ENCODE peak calls at places on chromosomes 1 and 21, in seven cellular contexts. M, E, V, T, F, R and N are unnamed samples.

GRCh38 chr1:158246650-158247049 is 7.6 kb upstream of the CD1A start:
- DNase-seq in M (no peak), E (no peak), V (no peak), T (no peak), F (no peak), R (no peak), N (no peak)

GRCh38 chr21:40717008-40717407 is 129.9 kb downstream of the DSCAM start:
- DNase-seq in M (no peak), E (peak; percentile 28), V (no peak), T (no peak), F (no peak), R (no peak), N (no peak)

GRCh38 chr21:45572783-45573451 is 30.7 kb upstream of the SLC19A1 start:
- DNase-seq in M (no peak), E (no peak), V (no peak), T (no peak), F (peak; percentile 56), R (peak; percentile 40), N (no peak)

GRCh38 chr1:90781429-90782020 is 64.4 kb upstream of the BARHL2 start:
- DNase-seq in M (no peak), E (no peak), V (no peak), T (no peak), F (no peak), R (no peak), N (no peak)

GRCh38 chr1:9316080-9316444 is 23.4 kb downstream of the SPSB1 start:
- DNase-seq in M (peak; percentile 31), E (no peak), V (no peak), T (no peak), F (no peak), R (no peak), N (no peak)

GRCh38 chr1:224113918-224114786 is at the start of gene FBXO28:
- DNase-seq in M (peak; percentile 96), E (peak; percentile 97), V (peak; percentile 95), T (peak; percentile 97), F (peak; percentile 99), R (peak; percentile 95), N (peak; percentile 97)

GRCh38 chr1:152983743-152984142 is at the start of gene SPRR1A:
- DNase-seq in M (no peak), E (no peak), V (no peak), T (no peak), F (no peak), R (no peak), N (no peak)

GRCh38 chr1:218217040-218217439 is 68.1 kb upstream of the RRP15 start:
- DNase-seq in M (no peak), E (no peak), V (no peak), T (no peak), F (no peak), R (no peak), N (no peak)

GRCh38 chr1:182629674-182630073 is 25.5 kb upstream of the RGS16 start:
- DNase-seq in M (no peak), E (no peak), V (no peak), T (no peak), F (no peak), R (no peak), N (no peak)

GRCh38 chr1:244583358-244583757 is 69.6 kb upstream of the DESI2 start:
- DNase-seq in M (no peak), E (no peak), V (no peak), T (no peak), F (no peak), R (no peak), N (no peak)

GRCh38 chr1:209241481-209241880 is 342.0 kb upstream of the CAMK1G start:
- DNase-seq in M (no peak), E (no peak), V (peak; percentile 16), T (no peak), F (no peak), R (no peak), N (no peak)

GRCh38 chr1:19648689-19649088 is 4.6 kb downstream of the NBL1 start:
- DNase-seq in M (peak; percentile 42), E (no peak), V (no peak), T (no peak), F (no peak), R (no peak), N (no peak)

GRCh38 chr1:106937104-106937503 is 119.4 kb upstream of the PRMT6 start:
- DNase-seq in M (no peak), E (no peak), V (peak; percentile 92), T (no peak), F (no peak), R (no peak), N (peak; percentile 15)

GRCh38 chr1:36155560-36156328 is at the start of gene MAP7D1:
- DNase-seq in M (peak; percentile 73), E (peak; percentile 85), V (peak; percentile 80), T (peak; percentile 94), F (peak; percentile 97), R (peak; percentile 93), N (peak; percentile 82)
- TF ChIP-seq POLR2A in M (peak; percentile 63), E (no peak), V (peak; percentile 90), T (peak; percentile 91), F (peak; percentile 60), R (peak; percentile 69), N (peak; percentile 93)

DNA sequence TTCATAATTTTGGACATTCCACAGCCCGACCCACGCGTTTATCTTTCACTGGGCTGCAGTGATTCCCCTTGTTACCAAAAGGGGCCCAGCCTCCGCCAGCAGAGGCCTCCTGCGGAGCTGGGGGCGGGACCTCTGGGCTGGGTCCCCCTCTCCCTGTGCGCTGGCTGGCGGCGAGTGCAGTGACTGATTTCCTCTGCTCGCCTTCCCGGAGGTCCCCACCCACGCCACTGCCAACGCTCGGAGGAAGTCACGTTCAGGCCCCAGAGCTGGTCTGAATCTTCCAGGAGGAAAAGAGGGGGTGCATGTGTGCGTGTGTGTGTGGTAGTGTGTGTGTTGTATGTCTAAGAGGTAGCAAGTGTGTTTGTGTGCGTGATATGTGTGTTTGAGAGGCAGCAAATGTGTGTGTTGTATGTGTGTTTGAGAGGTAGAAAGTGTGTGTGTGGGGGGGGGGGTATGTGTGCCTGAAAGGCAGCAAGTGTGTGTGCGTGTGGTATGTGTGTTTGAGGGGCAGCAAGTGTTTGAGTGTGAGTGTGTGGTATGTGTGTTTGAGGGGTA is 35.0 kb upstream of the JAK1 start:
- DNase-seq in M (no peak), E (peak; percentile 55), V (peak; percentile 68), T (peak; percentile 65), F (peak; percentile 97), R (peak; percentile 72), N (peak; percentile 77)
- TF ChIP-seq POLR2A in M (no peak), E (no peak), V (no peak), T (no peak), F (no peak), R (no peak), N (peak; percentile 24)

GRCh38 chr1:92079441-92079840 is 704 bp upstream of the BTBD8 start:
- DNase-seq in M (no peak), E (no peak), V (no peak), T (no peak), F (no peak), R (no peak), N (no peak)

GRCh38 chr1:92076363-92076762 is 1.2 kb upstream of the SETSIP start:
- DNase-seq in M (no peak), E (no peak), V (no peak), T (no peak), F (no peak), R (no peak), N (no peak)

GRCh38 chr1:92084651-92085050 is 4.5 kb downstream of the BTBD8 start:
- DNase-seq in M (no peak), E (no peak), V (no peak), T (no peak), F (no peak), R (no peak), N (no peak)

GRCh38 chr1:92081031-92081430 is 886 bp downstream of the BTBD8 start:
- DNase-seq in M (no peak), E (no peak), V (no peak), T (no peak), F (no peak), R (no peak), N (no peak)

GRCh38 chr1:92080128-92080985 is at the start of gene BTBD8:
- DNase-seq in M (peak; percentile 71), E (peak; percentile 74), V (peak; percentile 71), T (peak; percentile 81), F (peak; percentile 97), R (peak; percentile 91), N (peak; percentile 74)
- TF ChIP-seq POLR2A in M (peak; percentile 27), E (no peak), V (no peak), T (peak; percentile 76), F (no peak), R (peak; percentile 59), N (peak; percentile 22)

DNA sequence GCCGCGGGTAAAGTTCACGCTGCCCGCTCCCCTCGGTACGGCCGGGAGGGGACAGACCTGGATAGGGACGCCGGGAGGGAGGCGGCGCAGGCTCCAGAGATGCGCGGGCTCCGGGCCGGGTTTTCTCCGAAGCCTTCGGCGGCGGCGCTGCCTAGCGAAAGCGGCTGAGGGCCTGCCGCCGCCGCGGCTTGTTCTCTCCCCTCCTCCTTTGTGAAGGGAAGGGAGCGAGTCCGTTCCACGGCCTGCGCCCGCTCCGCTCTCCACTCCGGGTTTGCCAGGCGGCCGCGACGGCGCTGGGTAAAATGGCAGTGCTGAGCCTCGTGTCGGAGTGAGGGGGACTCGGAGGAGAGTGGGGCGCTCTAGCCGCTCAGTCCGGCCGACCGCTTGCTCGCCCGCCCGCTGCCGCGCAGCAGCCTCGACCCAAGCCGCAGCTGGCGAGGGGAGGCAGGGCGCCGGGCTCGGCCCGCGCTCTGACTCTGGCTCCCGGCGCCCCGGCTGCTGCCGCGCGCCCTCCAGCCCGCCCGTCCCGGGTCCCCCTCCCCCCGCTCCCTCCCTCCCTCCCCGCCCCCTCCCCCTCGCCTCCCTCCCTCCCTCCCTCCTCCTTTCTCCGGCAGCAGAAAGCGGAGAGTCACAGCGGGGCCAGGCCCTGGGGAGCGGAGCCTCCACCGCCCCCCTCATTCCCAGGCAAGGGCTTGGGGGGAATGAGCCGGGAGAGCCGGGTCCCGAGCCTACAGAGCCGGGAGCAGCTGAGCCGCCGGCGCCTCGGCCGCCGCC is at the start of gene ARID1A:
- DNase-seq in M (peak; percentile 94), E (peak; percentile 96), V (peak; percentile 97), T (peak; percentile 85), F (peak; percentile 99), R (peak; percentile 97), N (no peak)
- TF ChIP-seq POLR2A in M (peak; percentile 50), E (no peak), V (peak; percentile 74), T (peak; percentile 90), F (no peak), R (peak; percentile 92), N (peak; percentile 49)

GRCh38 chr1:228836427-228836826 is 101.1 kb downstream of the RHOU start:
- DNase-seq in M (no peak), E (peak; percentile 53), V (no peak), T (no peak), F (no peak), R (no peak), N (no peak)
- TF ChIP-seq POLR2A in M (no peak), E (no peak), V (no peak), T (no peak), F (no peak), R (no peak), N (no peak)

GRCh38 chr1:156114101-156114918 is at the start of gene LMNA:
- DNase-seq in M (peak; percentile 96), E (peak; percentile 94), V (peak; percentile 95), T (peak; percentile 92), F (peak; percentile 99), R (peak; percentile 94), N (peak; percentile 98)
- TF ChIP-seq POLR2A in M (peak; percentile 97), E (no peak), V (peak; percentile 99), T (peak; percentile 87), F (peak; percentile 97), R (peak; percentile 99), N (peak; percentile 99)

DNA sequence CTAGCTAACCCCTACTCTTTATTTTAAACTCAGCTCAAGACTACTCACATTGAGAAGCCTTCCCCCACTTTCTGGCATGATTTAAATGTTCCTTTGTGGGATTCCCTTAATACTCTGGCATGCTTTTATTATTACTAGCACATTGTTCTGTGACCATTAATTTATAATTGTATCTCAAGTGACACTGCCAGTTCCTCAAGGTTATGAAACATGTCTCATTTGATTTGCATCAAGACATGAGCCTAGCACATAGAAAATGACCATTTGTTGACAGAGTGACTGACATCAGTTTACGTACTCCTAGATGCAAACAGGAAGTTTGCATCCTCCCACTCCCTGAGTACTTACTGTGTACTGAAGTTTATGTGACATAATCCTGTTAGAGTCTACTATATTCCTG is 15.2 kb downstream of the RGS4 start:
- DNase-seq in M (no peak), E (no peak), V (peak; percentile 13), T (no peak), F (no peak), R (no peak), N (no peak)
- TF ChIP-seq POLR2A in M (no peak), E (no peak), V (no peak), T (no peak), F (no peak), R (no peak), N (no peak)